ENCODE peak calls at places on chromosomes 6 and 20, in five cellular contexts. T is thyroid gland, C is MM.1S, H is astrocyte of the spinal cord, V is GM23338. O is an unnamed sample.

GRCh38 chr6:83221886-83222479 is 28.8 kb downstream of the RWDD2A start:
- DNase-seq in T (no peak), C (peak), H (peak), V (peak), O (peak)

GRCh38 chr6:147787407-147787806 is 278.9 kb downstream of the SAMD5 start:
- DNase-seq in T (no peak), C (no peak), H (no peak), V (no peak), O (no peak)

GRCh38 chr6:166006593-166007301 is 160.9 kb downstream of the TBXT start:
- DNase-seq in T (no peak), C (no peak), H (peak), V (peak), O (no peak)

GRCh38 chr6:108565091-108565766 is 4.5 kb downstream of the FOXO3 start:
- DNase-seq in T (no peak), C (peak), H (peak), V (no peak), O (no peak)

GRCh38 chr6:163588211-163588919 is 173.8 kb downstream of the QKI start:
- DNase-seq in T (no peak), C (no peak), H (peak), V (no peak), O (no peak)

GRCh38 chr20:35885212-35885611 is 69.1 kb downstream of the SCAND1 start:
- DNase-seq in T (no peak), C (no peak), H (no peak), V (no peak), O (no peak)

GRCh38 chr20:53925651-53926401 is 144.6 kb downstream of the BCAS1 start:
- DNase-seq in T (no peak), C (no peak), H (no peak), V (no peak), O (no peak)

GRCh38 chr6:45548657-45549515 is 171.2 kb upstream of the SUPT3H start:
- DNase-seq in T (no peak), C (peak), H (no peak), V (no peak), O (no peak)

GRCh38 chr6:35600659-35601125 is 88.0 kb upstream of the TULP1 start:
- DNase-seq in T (no peak), C (no peak), H (no peak), V (no peak), O (no peak)

GRCh38 chr6:22681761-22682160 is 112.4 kb downstream of the HDGFL1 start:
- DNase-seq in T (no peak), C (no peak), H (no peak), V (no peak), O (no peak)

GRCh38 chr6:113909224-113909856 is 52.2 kb downstream of the MARCKS start:
- DNase-seq in T (no peak), C (peak), H (peak), V (peak), O (peak)

GRCh38 chr20:1418335-1418734 is 25.5 kb upstream of the FKBP1A start:
- DNase-seq in T (no peak), C (no peak), H (no peak), V (no peak), O (no peak)

GRCh38 chr20:18647777-18648176 is 59.9 kb downstream of the DTD1 start:
- DNase-seq in T (no peak), C (no peak), H (no peak), V (no peak), O (no peak)

GRCh38 chr6:122035193-122035592 is 364.3 kb upstream of the HSF2 start:
- DNase-seq in T (no peak), C (no peak), H (no peak), V (no peak), O (peak)

GRCh38 chr6:6811151-6812002 is 222.9 kb downstream of the LY86 start:
- DNase-seq in T (no peak), C (peak), H (peak), V (peak), O (peak)

GRCh38 chr20:1322511-1323245 is 6.3 kb downstream of the SDCBP2 start:
- DNase-seq in T (peak), C (no peak), H (peak), V (no peak), O (peak)

GRCh38 chr6:167787896-167788530 is 38.7 kb upstream of the AFDN start:
- DNase-seq in T (no peak), C (no peak), H (no peak), V (no peak), O (no peak)

GRCh38 chr6:53956068-53956711 is 155.1 kb upstream of the MLIP start:
- DNase-seq in T (peak), C (peak), H (peak), V (peak), O (peak)

GRCh38 chr6:68007717-68008116 is 627.4 kb upstream of the ADGRB3 start:
- DNase-seq in T (no peak), C (no peak), H (no peak), V (no peak), O (no peak)

GRCh38 chr6:71333700-71334099 is 45.1 kb downstream of the OGFRL1 start:
- DNase-seq in T (no peak), C (no peak), H (peak), V (no peak), O (peak)

GRCh38 chr6:26421259-26422144 is 18.8 kb upstream of the BTN3A3 start:
- DNase-seq in T (peak), C (peak), H (peak), V (peak), O (peak)

GRCh38 chr6:96301781-96302180 is 219.8 kb upstream of the UFL1 start:
- DNase-seq in T (no peak), C (no peak), H (peak), V (no peak), O (no peak)

GRCh38 chr20:51122931-51123658 is 100.2 kb upstream of the KCNG1 start:
- DNase-seq in T (no peak), C (peak), H (no peak), V (no peak), O (no peak)

GRCh38 chr20:40331699-40332098 is 357.3 kb downstream of the MAFB start:
- DNase-seq in T (peak), C (no peak), H (no peak), V (no peak), O (no peak)

GRCh38 chr6:99867026-99867425 is 127.0 kb downstream of the MCHR2 start:
- DNase-seq in T (no peak), C (no peak), H (no peak), V (no peak), O (no peak)

GRCh38 chr6:113017316-113017715 is 670.2 kb downstream of the RFPL4B start:
- DNase-seq in T (no peak), C (no peak), H (no peak), V (no peak), O (no peak)

GRCh38 chr6:160102956-160103824 is 18.4 kb upstream of the SLC22A1 start:
- DNase-seq in T (no peak), C (no peak), H (no peak), V (peak), O (no peak)

GRCh38 chr6:157019115-157019628 is 242.0 kb downstream of the ARID1B start:
- DNase-seq in T (no peak), C (peak), H (no peak), V (peak), O (no peak)

DNA sequence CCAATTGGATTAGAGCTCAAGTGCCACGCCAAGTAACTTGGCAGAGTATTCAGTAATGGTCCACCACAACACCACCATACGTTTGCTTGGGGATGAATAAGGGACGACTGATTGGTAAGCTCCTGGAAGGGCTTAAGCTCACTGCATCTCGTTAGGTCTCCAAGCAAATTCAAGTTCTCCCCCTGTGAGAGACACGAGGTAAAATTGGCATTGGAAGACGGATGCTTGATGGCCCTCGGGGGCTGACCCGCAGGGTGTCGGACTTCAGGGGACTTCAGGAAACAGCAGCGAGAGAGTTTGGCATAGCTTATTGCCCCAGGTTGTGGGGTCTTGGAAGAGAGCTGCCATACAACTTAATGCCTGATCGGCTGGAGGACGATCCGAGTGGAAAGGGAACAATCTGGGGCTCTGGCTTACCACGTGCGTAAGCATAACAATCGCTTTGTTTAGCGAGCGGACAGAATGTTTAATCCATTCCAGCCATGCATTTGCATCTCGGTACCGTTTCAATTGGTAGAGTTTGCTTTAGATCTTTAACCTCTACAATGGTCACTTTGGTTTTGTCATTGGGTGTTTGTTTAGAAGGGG is 4.8 kb upstream of the ZNFX1 start:
- DNase-seq in T (no peak), C (no peak), H (no peak), V (peak), O (no peak)
- H3K4me3 ChIP-seq in T (no peak), C (no peak), H (peak), V (peak), O (no peak)

DNA sequence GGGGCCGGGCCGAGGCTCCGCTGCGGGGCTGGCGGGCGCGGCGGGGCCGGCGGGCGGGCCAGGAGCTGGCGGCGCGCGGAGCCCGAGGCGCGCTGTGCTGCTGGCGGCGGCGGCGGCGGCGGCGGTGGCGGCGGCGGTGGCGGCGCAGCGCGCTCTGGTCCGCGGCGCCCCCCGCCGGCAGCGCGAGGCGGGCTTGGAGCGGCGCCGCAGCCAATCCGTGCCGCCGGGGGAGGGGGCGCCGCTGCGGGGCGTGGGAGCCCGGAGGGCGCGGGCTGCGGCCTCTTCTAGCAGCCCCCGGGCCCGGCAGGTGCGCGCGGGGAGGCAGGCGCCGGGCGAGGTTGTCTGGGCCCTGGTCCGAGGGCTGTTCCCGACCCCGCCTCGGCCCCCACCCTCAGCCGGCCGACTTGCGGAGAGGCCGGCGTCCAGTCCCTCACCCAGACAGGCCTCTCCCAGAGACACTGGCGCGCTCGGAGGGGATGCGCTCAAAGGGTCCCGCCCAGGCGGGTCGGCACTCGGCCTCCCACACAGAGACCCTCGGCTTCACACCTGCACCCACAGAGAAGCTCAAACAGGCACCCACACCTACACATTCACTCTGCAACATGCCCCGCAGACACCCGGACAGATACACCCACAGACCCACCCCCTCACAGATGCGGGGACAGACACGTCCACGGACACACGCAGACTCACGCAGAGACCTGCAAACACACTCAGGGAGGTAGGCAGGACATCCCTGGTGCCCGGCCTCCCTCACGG is at the start of gene RIMS4:
- DNase-seq in T (peak), C (no peak), H (no peak), V (peak), O (no peak)
- H3K4me3 ChIP-seq in T (peak), C (no peak), H (no peak), V (peak), O (no peak)

GRCh38 chr20:32513031-32513866 is 71.9 kb downstream of the NOL4L start:
- DNase-seq in T (no peak), C (no peak), H (no peak), V (no peak), O (no peak)
- H3K4me3 ChIP-seq in T (no peak), C (no peak), H (no peak), V (no peak), O (no peak)

GRCh38 chr6:90144396-90144795 is 152.2 kb downstream of the BACH2 start:
- DNase-seq in T (no peak), C (peak), H (no peak), V (no peak), O (no peak)
- H3K4me3 ChIP-seq in T (no peak), C (no peak), H (no peak), V (no peak), O (no peak)

GRCh38 chr6:18218233-18218632 is 46.1 kb downstream of the DEK start:
- DNase-seq in T (no peak), C (no peak), H (no peak), V (no peak), O (no peak)

GRCh38 chr6:18213439-18213838 is 50.9 kb downstream of the DEK start:
- DNase-seq in T (no peak), C (no peak), H (no peak), V (no peak), O (no peak)

GRCh38 chr6:18215436-18215835 is 48.9 kb downstream of the DEK start:
- DNase-seq in T (no peak), C (no peak), H (no peak), V (no peak), O (no peak)

GRCh38 chr6:18214003-18214402 is 50.3 kb downstream of the DEK start:
- DNase-seq in T (no peak), C (peak), H (no peak), V (no peak), O (no peak)

DNA sequence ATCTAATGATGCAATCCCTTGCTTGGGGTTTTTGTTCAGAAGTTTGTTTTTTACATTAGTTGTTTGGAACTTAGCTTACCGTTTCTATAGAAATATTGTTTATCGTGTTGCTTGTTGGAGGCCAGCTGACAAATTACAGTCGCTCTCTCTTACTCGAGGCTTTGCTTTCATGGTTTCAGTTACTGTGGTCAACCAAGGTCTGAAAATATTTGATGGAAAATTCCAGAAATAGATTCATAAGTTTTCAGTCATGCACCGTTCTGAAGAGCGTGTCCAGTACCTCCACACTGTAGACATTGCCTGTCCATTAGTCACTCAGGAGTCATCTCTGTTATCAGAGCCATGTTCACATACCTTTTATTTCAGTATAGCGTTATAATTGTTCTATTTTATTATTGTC is 47.9 kb downstream of the DEK start:
- DNase-seq in T (no peak), C (no peak), H (peak), V (no peak), O (peak)
- H3K4me3 ChIP-seq in T (no peak), C (no peak), H (no peak), V (no peak), O (no peak)

GRCh38 chr6:41713650-41714291 is 21.6 kb downstream of the TFEB start:
- DNase-seq in T (peak), C (no peak), H (no peak), V (no peak), O (no peak)

GRCh38 chr6:41713161-41713649 is 22.2 kb downstream of the TFEB start:
- DNase-seq in T (peak), C (no peak), H (peak), V (no peak), O (no peak)

GRCh38 chr6:41715779-41716515 is 19.5 kb downstream of the TFEB start:
- DNase-seq in T (no peak), C (no peak), H (no peak), V (no peak), O (no peak)

GRCh38 chr6:41712651-41713103 is 22.7 kb downstream of the TFEB start:
- DNase-seq in T (peak), C (no peak), H (peak), V (no peak), O (no peak)

DNA sequence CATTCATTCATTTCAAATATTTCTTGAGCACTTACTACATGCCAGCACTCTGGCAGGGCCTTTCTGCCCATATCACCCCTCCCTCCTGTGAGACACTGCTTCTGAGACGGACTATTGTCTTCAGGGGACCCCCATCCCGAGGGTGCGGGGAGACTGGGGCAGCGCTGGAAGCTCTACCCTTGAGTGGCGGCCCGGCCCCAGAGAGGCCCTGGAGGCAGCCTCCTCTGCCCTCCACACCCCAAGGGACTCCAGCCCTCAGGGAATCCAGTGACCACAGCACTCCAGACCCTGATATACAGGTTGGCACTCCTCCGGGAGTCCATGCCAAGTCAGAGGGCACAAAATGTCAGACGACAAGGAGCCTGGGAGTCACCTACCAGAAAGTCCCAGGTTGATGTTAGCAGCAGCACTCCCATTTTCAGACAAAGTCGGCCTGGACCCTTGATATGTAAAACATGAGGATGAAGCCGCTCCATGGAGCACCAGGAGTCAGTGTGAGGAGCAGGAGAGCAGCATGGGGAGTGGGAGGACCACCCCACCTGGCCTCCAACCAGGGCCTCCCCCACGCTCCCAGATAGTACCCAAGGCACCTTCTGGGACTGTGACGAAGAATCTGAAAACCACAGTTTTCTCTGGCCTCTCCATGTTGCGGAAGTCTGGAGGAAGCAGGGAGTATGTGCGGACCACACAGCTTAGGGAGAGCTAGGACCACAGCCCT is 20.7 kb downstream of the TFEB start:
- DNase-seq in T (peak), C (no peak), H (no peak), V (no peak), O (no peak)
- H3K4me3 ChIP-seq in T (no peak), C (no peak), H (no peak), V (no peak), O (no peak)

GRCh38 chr6:37636801-37637561 is 60.7 kb downstream of the MDGA1 start:
- DNase-seq in T (no peak), C (no peak), H (no peak), V (no peak), O (no peak)

GRCh38 chr6:37638414-37639079 is 59.1 kb downstream of the MDGA1 start:
- DNase-seq in T (no peak), C (no peak), H (no peak), V (no peak), O (no peak)

GRCh38 chr6:37635319-37635718 is 62.4 kb downstream of the MDGA1 start:
- DNase-seq in T (no peak), C (no peak), H (no peak), V (no peak), O (no peak)

GRCh38 chr6:37636112-37636511 is 61.6 kb downstream of the MDGA1 start:
- DNase-seq in T (no peak), C (no peak), H (no peak), V (no peak), O (no peak)

DNA sequence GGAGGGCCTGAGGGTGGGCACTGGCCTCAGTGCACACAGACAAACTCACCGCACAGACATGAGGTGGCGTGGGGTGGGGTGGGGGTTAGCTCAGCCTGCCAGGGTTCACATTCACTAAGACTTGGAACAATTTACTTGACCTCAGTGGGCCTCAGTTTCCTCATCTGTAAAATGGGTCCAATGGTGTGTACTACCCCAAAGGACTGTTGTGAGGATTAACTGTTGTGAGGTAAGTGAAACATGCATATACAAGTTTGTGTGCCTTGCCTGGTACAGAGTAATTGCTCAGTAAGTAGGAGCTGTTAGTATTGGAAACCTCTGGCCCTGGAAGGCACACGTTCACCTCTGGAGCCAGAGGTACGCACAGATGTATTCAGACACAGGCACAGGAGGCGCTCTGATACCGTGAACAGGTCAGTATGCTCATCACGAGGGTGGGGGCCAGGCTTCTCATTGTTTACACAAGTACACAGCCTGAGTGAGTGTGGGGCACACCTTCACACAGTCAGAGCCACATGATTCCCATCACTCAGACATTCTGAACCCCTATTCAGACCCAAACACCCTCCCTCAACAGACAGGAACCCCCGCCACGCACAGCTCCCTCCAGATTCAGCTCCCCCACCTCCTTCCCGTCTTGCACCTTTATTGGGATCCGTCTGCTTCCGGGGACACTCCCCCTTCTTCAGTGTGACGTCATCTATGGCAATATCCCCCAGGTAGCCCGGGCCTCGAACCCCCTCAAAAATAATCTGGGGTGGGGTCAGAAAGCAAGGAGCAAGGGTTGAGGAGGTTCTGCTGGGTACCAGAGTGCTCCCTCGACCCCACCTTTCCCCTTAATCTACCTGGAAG is 59.9 kb downstream of the MDGA1 start:
- DNase-seq in T (no peak), C (no peak), H (no peak), V (no peak), O (no peak)
- H3K4me3 ChIP-seq in T (no peak), C (no peak), H (no peak), V (no peak), O (no peak)

GRCh38 chr20:17226410-17227198 is at the start of gene PCSK2:
- DNase-seq in T (peak), C (no peak), H (peak), V (peak), O (peak)
- H3K4me3 ChIP-seq in T (peak), C (no peak), H (no peak), V (peak), O (peak)

O was measured in astrocyte of the cerebellum.